ENCODE peak calls at places on chromosomes 4 and X, in seven cellular contexts. H is pancreas; G is HEK293T; O is uterus; D is LNCaP clone FGC; A is CD4-positive, alpha-beta T cell; T is astrocyte of the spinal cord. M is an unnamed sample.

GRCh38 chr4:173436149-173436579 is 37.2 kb upstream of the SCRG1 start:
- DNase-seq in H (no peak), G (peak), O (no peak), D (no peak), A (no peak), T (peak), M (peak)

GRCh38 chr4:140149851-140150635 is 3.9 kb downstream of the MAML3 start:
- DNase-seq in H (peak), G (peak), O (peak), D (no peak), A (peak), T (peak), M (no peak)

GRCh38 chrX:68112321-68112720 is 321.0 kb downstream of the OPHN1 start:
- DNase-seq in H (no peak), G (no peak), O (no peak), D (no peak), A (no peak), T (peak), M (no peak)

GRCh38 chrX:122418758-122419157 is 765.3 kb upstream of the GRIA3 start:
- DNase-seq in H (no peak), G (no peak), O (no peak), D (no peak), A (no peak), T (no peak), M (no peak)

GRCh38 chr4:146243141-146243882 is 29.0 kb downstream of the REELD1 start:
- DNase-seq in H (no peak), G (peak), O (no peak), D (no peak), A (peak), T (no peak), M (no peak)

GRCh38 chrX:41137589-41137988 is 52.3 kb downstream of the USP9X start:
- DNase-seq in H (no peak), G (no peak), O (no peak), D (no peak), A (no peak), T (no peak), M (no peak)

GRCh38 chr4:159077702-159078495 is 25.0 kb upstream of the RAPGEF2 start:
- DNase-seq in H (no peak), G (peak), O (no peak), D (no peak), A (no peak), T (peak), M (no peak)

GRCh38 chrX:12327836-12328235 is 189.6 kb downstream of the FRMPD4 start:
- DNase-seq in H (no peak), G (no peak), O (no peak), D (no peak), A (no peak), T (no peak), M (no peak)

GRCh38 chrX:56385336-56385735 is 153.2 kb downstream of the KLF8 start:
- DNase-seq in H (no peak), G (no peak), O (no peak), D (no peak), A (peak), T (no peak), M (no peak)

GRCh38 chr4:101158136-101158485 is 189.2 kb downstream of the PPP3CA start:
- DNase-seq in H (no peak), G (no peak), O (no peak), D (no peak), A (no peak), T (peak), M (no peak)

GRCh38 chr4:156293657-156294297 is 340.1 kb upstream of the CTSO start:
- DNase-seq in H (no peak), G (no peak), O (no peak), D (no peak), A (no peak), T (peak), M (no peak)

GRCh38 chr4:94634266-94634665 is 123.5 kb upstream of the BMPR1B start:
- DNase-seq in H (no peak), G (no peak), O (no peak), D (no peak), A (no peak), T (peak), M (peak)

GRCh38 chr4:56979674-56980073 is 978 bp downstream of the POLR2B start:
- DNase-seq in H (no peak), G (no peak), O (no peak), D (no peak), A (no peak), T (no peak), M (no peak)

GRCh38 chr4:48778431-48779094 is 1.5 kb downstream of the FRYL start:
- DNase-seq in H (no peak), G (no peak), O (no peak), D (no peak), A (no peak), T (peak), M (no peak)

GRCh38 chr4:108060164-108060563 is 70.5 kb downstream of the HADH start:
- DNase-seq in H (no peak), G (peak), O (no peak), D (no peak), A (no peak), T (peak), M (no peak)

GRCh38 chrX:137852502-137852901 is 286.6 kb downstream of the ZIC3 start:
- DNase-seq in H (no peak), G (no peak), O (no peak), D (no peak), A (no peak), T (no peak), M (no peak)

GRCh38 chr4:156676116-156676851 is 295.3 kb downstream of the PDGFC start:
- DNase-seq in H (no peak), G (no peak), O (no peak), D (no peak), A (no peak), T (no peak), M (no peak)

GRCh38 chr4:98928131-98928504 is 815 bp downstream of the EIF4E start:
- DNase-seq in H (peak), G (peak), O (peak), D (no peak), A (peak), T (peak), M (no peak)

GRCh38 chr4:5801696-5802095 is 90.7 kb downstream of the EVC start:
- DNase-seq in H (no peak), G (no peak), O (no peak), D (no peak), A (no peak), T (no peak), M (no peak)

GRCh38 chr4:67614186-67614585 is 55.7 kb downstream of the STAP1 start:
- DNase-seq in H (no peak), G (no peak), O (no peak), D (no peak), A (no peak), T (no peak), M (no peak)

GRCh38 chrX:71659342-71659741 is 8.0 kb upstream of the LOC101059915 start:
- DNase-seq in H (no peak), G (no peak), O (no peak), D (no peak), A (no peak), T (no peak), M (no peak)

GRCh38 chr4:107719211-107719926 is 665 bp downstream of the PAPSS1 start:
- DNase-seq in H (no peak), G (no peak), O (no peak), D (no peak), A (no peak), T (peak), M (no peak)

GRCh38 chr4:140150636-140150885 is 3.4 kb downstream of the MAML3 start:
- DNase-seq in H (no peak), G (no peak), O (no peak), D (peak), A (no peak), T (no peak), M (no peak)

GRCh38 chrX:120262781-120263719 is 12.4 kb downstream of the ZBTB33 start:
- DNase-seq in H (no peak), G (no peak), O (no peak), D (no peak), A (no peak), T (no peak), M (no peak)

GRCh38 chrX:47573334-47574095 is 8.7 kb upstream of the TIMP1 start:
- DNase-seq in H (no peak), G (no peak), O (peak), D (no peak), A (no peak), T (peak), M (no peak)

GRCh38 chr4:56434599-56435000 is 815 bp downstream of the PPAT start:
- DNase-seq in H (no peak), G (peak), O (no peak), D (peak), A (no peak), T (peak), M (peak)

GRCh38 chrX:145844886-145845285 is 27.3 kb downstream of the SLITRK2 start:
- DNase-seq in H (no peak), G (no peak), O (no peak), D (no peak), A (no peak), T (no peak), M (no peak)

GRCh38 chr4:85828295-85828910 is 353.5 kb downstream of the ARHGAP24 start:
- DNase-seq in H (no peak), G (no peak), O (no peak), D (no peak), A (no peak), T (peak), M (peak)